ENCODE peak calls at places on chromosomes 3 and 15, in seven cellular contexts. W, H, Z, K, L, U and E are unnamed samples.

GRCh38 chr3:3737511-3737910 is 61.7 kb upstream of the LRRN1 start:
- DNase-seq in Z (no peak), L (no peak), W (no peak), H (no peak), K (peak; percentile 84), U (no peak), E (no peak)

GRCh38 chr15:36947035-36947719 is 153.2 kb downstream of the MEIS2 start:
- DNase-seq in U (no peak), W (no peak), K (no peak), H (no peak), L (no peak), Z (no peak), E (no peak)

GRCh38 chr3:149258298-149258697 is 36.7 kb upstream of the CP start:
- DNase-seq in U (no peak), H (no peak), W (no peak), Z (no peak), K (peak; percentile 93), L (no peak), E (no peak)

GRCh38 chr15:76913737-76914136 is 8.6 kb upstream of the SCAPER start:
- DNase-seq in Z (no peak), U (no peak), L (no peak), K (no peak), W (no peak), H (no peak), E (no peak)

GRCh38 chr3:184300377-184300717 is 1.3 kb downstream of the PSMD2 start:
- DNase-seq in U (no peak), L (no peak), W (no peak), K (no peak), Z (peak; percentile 72), H (no peak), E (no peak)

GRCh38 chr3:151213151-151213550 is 10.1 kb upstream of the GPR171 start:
- DNase-seq in Z (no peak), L (no peak), K (no peak), U (no peak), H (no peak), W (no peak), E (no peak)

GRCh38 chr3:55624238-55624637 is 137.1 kb upstream of the WNT5A start:
- DNase-seq in H (no peak), Z (peak; percentile 69), W (no peak), L (no peak), K (no peak), U (peak; percentile 60), E (no peak)

GRCh38 chr3:73389104-73389809 is 235.5 kb downstream of the PDZRN3 start:
- DNase-seq in Z (no peak), H (no peak), K (no peak), W (no peak), U (no peak), L (no peak), E (no peak)

GRCh38 chr3:46829699-46830208 is 33.5 kb downstream of the MYL3 start:
- DNase-seq in Z (no peak), W (no peak), K (no peak), U (no peak), H (no peak), L (no peak), E (no peak)

GRCh38 chr3:23489338-23490158 is 286.4 kb downstream of the UBE2E2 start:
- DNase-seq in W (no peak), Z (peak; percentile 58), L (no peak), H (no peak), K (no peak), U (no peak), E (no peak)

GRCh38 chr3:60391292-60391691 is 860.0 kb downstream of the FHIT start:
- DNase-seq in L (no peak), H (no peak), K (no peak), U (no peak), W (no peak), Z (peak; percentile 1), E (no peak)

GRCh38 chr3:57076422-57076951 is 16.0 kb downstream of the SPATA12 start:
- DNase-seq in W (no peak), H (no peak), L (no peak), Z (no peak), K (no peak), U (no peak), E (no peak)

GRCh38 chr15:100973351-100974034 is 54.3 kb downstream of the LRRK1 start:
- DNase-seq in H (no peak), L (no peak), K (no peak), W (no peak), U (no peak), Z (peak; percentile 18), E (no peak)

GRCh38 chr3:170344971-170345370 is 12.5 kb upstream of the SKIL start:
- DNase-seq in W (no peak), H (no peak), Z (peak; percentile 29), K (no peak), L (no peak), U (no peak), E (no peak)

GRCh38 chr3:157398598-157398997 is 38.1 kb upstream of the PTX3 start:
- DNase-seq in Z (no peak), K (no peak), L (no peak), H (no peak), W (no peak), U (no peak), E (no peak)

GRCh38 chr3:127158614-127159221 is 34.2 kb upstream of the PRR23E start:
- DNase-seq in K (peak; percentile 97), U (no peak), Z (peak; percentile 25), W (peak; percentile 62), L (no peak), H (no peak), E (no peak)

GRCh38 chr15:67116742-67117141 is 51.3 kb downstream of the SMAD3 start:
- DNase-seq in Z (no peak), U (no peak), L (no peak), W (no peak), H (no peak), K (no peak), E (no peak)

GRCh38 chr3:144031938-144032337 is 60.3 kb downstream of the DIPK2A start:
- DNase-seq in Z (peak; percentile 28), U (no peak), L (no peak), H (peak; percentile 66), W (no peak), K (no peak), E (peak; percentile 26)

GRCh38 chr3:141406265-141406664 is 38.0 kb downstream of the ZBTB38 start:
- DNase-seq in Z (no peak), H (no peak), L (no peak), U (no peak), W (no peak), K (no peak), E (no peak)
- H3K4me1 ChIP-seq in Z (peaks cover 55% of the 10 kb centered on the region), H (peaks cover 55% of the 10 kb centered on the region), L (peaks cover 46% of the 10 kb centered on the region), U (peaks cover 88% of the 10 kb centered on the region), W (peaks cover 32% of the 10 kb centered on the region), K (peaks cover 4% of the 10 kb centered on the region), E (peaks cover 11% of the 10 kb centered on the region)

DNA sequence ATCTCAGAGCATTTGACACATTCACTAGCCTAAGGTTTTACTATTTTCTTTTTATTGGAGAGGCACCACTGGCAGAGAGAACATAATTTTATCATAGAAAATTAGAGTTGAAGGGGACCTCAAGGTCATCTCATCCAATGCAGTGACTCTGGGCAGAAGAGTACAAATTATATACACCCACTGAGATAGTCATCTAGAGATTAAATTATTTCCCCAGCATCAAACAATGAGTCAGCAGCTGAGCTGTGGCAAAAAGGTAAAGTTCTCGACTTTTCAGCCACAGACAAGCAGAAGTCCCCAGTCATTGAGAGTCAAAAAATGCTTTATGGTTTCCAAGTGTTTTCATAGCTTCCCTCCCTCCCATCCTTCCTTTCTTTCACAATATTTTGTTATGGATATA is 39.3 kb upstream of the SEMA6D start:
- DNase-seq in U (no peak), K (no peak), L (no peak), Z (no peak), W (no peak), H (no peak), E (no peak)
- H3K4me1 ChIP-seq in U (peaks cover 10% of the 10 kb centered on the region), K (no peaks in the 10 kb centered on the region), L (no peaks in the 10 kb centered on the region), Z (no peaks in the 10 kb centered on the region), W (no peaks in the 10 kb centered on the region), H (no peaks in the 10 kb centered on the region), E (no peaks in the 10 kb centered on the region)

GRCh38 chr3:152348436-152349177 is 79.9 kb downstream of the MBNL1 start:
- DNase-seq in Z (peak; percentile 47), K (no peak), W (no peak), U (no peak), L (no peak), H (no peak), E (no peak)

GRCh38 chr3:152350764-152351163 is 82.0 kb downstream of the MBNL1 start:
- DNase-seq in W (no peak), K (no peak), H (no peak), L (no peak), U (no peak), Z (no peak), E (no peak)

GRCh38 chr3:152350139-152350538 is 81.4 kb downstream of the MBNL1 start:
- DNase-seq in H (no peak), Z (peak; percentile 43), W (no peak), K (no peak), L (no peak), U (no peak), E (no peak)

GRCh38 chr3:152346740-152347139 is 78.0 kb downstream of the MBNL1 start:
- DNase-seq in U (no peak), K (no peak), L (no peak), H (no peak), W (no peak), Z (no peak), E (no peak)

DNA sequence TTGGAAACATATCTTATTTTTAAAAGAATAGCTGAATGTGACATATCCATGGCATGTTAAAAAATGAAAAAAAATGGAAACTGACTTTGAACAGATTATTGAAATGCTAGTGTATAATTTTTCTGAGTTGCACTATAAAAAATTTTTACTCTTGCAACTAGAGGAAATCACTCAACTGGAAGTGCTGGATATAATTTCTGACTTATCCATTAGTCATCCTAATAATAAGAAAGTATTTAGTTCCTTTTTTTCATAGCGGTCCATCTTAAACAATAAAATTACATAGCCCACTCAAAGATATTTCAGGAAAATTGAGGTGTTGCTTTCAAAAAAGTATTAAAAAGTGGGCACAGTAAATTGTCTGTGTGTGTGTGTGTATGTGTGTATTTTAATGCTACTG is 80.7 kb downstream of the MBNL1 start:
- DNase-seq in L (no peak), U (no peak), K (no peak), W (no peak), Z (peak; percentile 46), H (no peak), E (no peak)
- H3K4me1 ChIP-seq in L (peaks cover 20% of the 10 kb centered on the region), U (peaks cover 35% of the 10 kb centered on the region), K (no peaks in the 10 kb centered on the region), W (peaks cover 22% of the 10 kb centered on the region), Z (peaks cover 15% of the 10 kb centered on the region), H (peaks cover 92% of the 10 kb centered on the region), E (no peaks in the 10 kb centered on the region)

DNA sequence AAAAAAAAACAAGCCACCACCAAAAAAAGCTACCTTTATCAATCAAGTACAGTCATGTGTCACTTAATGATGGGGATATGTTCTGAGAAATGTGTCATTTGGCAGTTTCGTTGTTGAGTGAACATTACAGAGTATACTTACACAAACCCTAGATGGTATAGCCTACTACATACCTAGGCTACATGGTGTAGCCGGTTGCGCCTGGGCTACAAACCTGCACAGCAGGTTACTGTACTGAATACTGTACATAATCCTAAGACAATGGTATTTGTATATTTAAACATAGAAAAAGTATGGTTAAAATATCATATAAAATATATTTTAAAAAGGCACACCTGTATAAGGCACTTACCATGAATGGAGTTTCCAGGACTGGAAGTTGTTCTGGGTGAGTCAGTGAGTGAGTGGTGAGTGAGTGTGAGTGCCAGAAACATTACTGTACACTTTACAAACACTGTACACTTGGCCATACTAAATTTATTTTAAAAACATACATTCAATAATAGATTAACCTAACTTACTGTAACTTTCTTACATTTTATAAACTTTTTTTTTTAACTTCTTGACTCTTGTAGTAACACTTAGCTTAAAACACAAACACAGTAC is 25.9 kb upstream of the JMJD7 start:
- DNase-seq in H (no peak), U (no peak), L (no peak), Z (peak; percentile 72), K (no peak), W (no peak), E (no peak)
- H3K4me1 ChIP-seq in H (peaks cover 4% of the 10 kb centered on the region), U (peaks cover 4% of the 10 kb centered on the region), L (no peaks in the 10 kb centered on the region), Z (peaks cover 4% of the 10 kb centered on the region), K (no peaks in the 10 kb centered on the region), W (peaks cover 16% of the 10 kb centered on the region), E (no peaks in the 10 kb centered on the region)